ENCODE peak calls at places on chromosomes 13 and 19, in six cellular contexts. G, X, Y, N, C and R are unnamed samples.

GRCh38 chr13:98262307-98262706 is 85.2 kb upstream of the RNF113B start:
- DNase-seq in G (no peak), X (no peak), Y (no peak), N (no peak), C (no peak), R (no peak)

GRCh38 chr13:111371720-111372119 is 51.3 kb downstream of the TEX29 start:
- DNase-seq in G (no peak), X (no peak), Y (no peak), N (no peak), C (no peak), R (no peak)

GRCh38 chr13:35630551-35631275 is 154.2 kb upstream of the MAB21L1 start:
- DNase-seq in G (no peak), X (peak), Y (peak), N (peak), C (peak), R (peak)

GRCh38 chr19:12034610-12035009 is 869 bp downstream of the ZNF433 start:
- DNase-seq in G (no peak), X (no peak), Y (no peak), N (no peak), C (no peak), R (no peak)

GRCh38 chr19:48926909-48927308 is 6.6 kb upstream of the DHDH start:
- DNase-seq in G (no peak), X (peak), Y (no peak), N (no peak), C (peak), R (peak)

GRCh38 chr13:101327844-101328243 is 88.5 kb downstream of the NALCN start:
- DNase-seq in G (no peak), X (no peak), Y (no peak), N (no peak), C (no peak), R (no peak)

GRCh38 chr13:33119886-33120543 is 103.8 kb downstream of the KL start:
- DNase-seq in G (no peak), X (no peak), Y (no peak), N (no peak), C (no peak), R (peak)

GRCh38 chr13:42119875-42120274 is 71.4 kb downstream of the DGKH start:
- DNase-seq in G (no peak), X (no peak), Y (no peak), N (no peak), C (no peak), R (no peak)

GRCh38 chr13:33379597-33379996 is 94.0 kb upstream of the STARD13 start:
- DNase-seq in G (no peak), X (peak), Y (peak), N (peak), C (no peak), R (no peak)

GRCh38 chr13:35210234-35210633 is 266.3 kb downstream of the MAB21L1 start:
- DNase-seq in G (no peak), X (peak), Y (no peak), N (no peak), C (no peak), R (no peak)

GRCh38 chr19:11496391-11497163 is 9.1 kb downstream of the ZNF653 start:
- DNase-seq in G (peak), X (peak), Y (peak), N (peak), C (peak), R (peak)

GRCh38 chr13:73598021-73598712 is 536.0 kb downstream of the KLF12 start:
- DNase-seq in G (no peak), X (no peak), Y (no peak), N (no peak), C (no peak), R (peak)

GRCh38 chr13:60028021-60028420 is 135.7 kb downstream of the DIAPH3 start:
- DNase-seq in G (no peak), X (no peak), Y (no peak), N (no peak), C (no peak), R (no peak)

GRCh38 chr13:99312493-99312883 is 5.3 kb upstream of the GPR183 start:
- DNase-seq in G (no peak), X (no peak), Y (no peak), N (no peak), C (no peak), R (no peak)

GRCh38 chr13:52850396-52851152 is 2.1 kb upstream of the PCDH8 start:
- DNase-seq in G (peak), X (peak), Y (peak), N (peak), C (no peak), R (peak)

GRCh38 chr13:23928985-23929384 is 31.7 kb upstream of the C1QTNF9B start:
- DNase-seq in G (no peak), X (peak), Y (no peak), N (no peak), C (no peak), R (peak)

GRCh38 chr13:34357435-34358232 is 539.7 kb downstream of the RFC3 start:
- DNase-seq in G (no peak), X (peak), Y (no peak), N (no peak), C (no peak), R (peak)

GRCh38 chr19:44847144-44848035 is 1.3 kb downstream of the NECTIN2 start:
- DNase-seq in G (no peak), X (peak), Y (peak), N (peak), C (peak), R (peak)

GRCh38 chr13:23680836-23681235 is 110.6 kb downstream of the TNFRSF19 start:
- DNase-seq in G (no peak), X (no peak), Y (no peak), N (no peak), C (no peak), R (no peak)

GRCh38 chr19:38557205-38557799 is 60.5 kb downstream of the MAP4K1 start:
- DNase-seq in G (no peak), X (no peak), Y (no peak), N (no peak), C (peak), R (peak)

GRCh38 chr19:8304841-8305621 is 3.1 kb downstream of the CD320 start:
- DNase-seq in G (no peak), X (no peak), Y (peak), N (no peak), C (peak), R (no peak)

GRCh38 chr13:59444210-59444857 is 719.4 kb downstream of the DIAPH3 start:
- DNase-seq in G (no peak), X (no peak), Y (no peak), N (no peak), C (no peak), R (no peak)

GRCh38 chr19:492091-492531 is 4.2 kb upstream of the MADCAM1 start:
- DNase-seq in G (no peak), X (no peak), Y (peak), N (no peak), C (peak), R (no peak)

DNA sequence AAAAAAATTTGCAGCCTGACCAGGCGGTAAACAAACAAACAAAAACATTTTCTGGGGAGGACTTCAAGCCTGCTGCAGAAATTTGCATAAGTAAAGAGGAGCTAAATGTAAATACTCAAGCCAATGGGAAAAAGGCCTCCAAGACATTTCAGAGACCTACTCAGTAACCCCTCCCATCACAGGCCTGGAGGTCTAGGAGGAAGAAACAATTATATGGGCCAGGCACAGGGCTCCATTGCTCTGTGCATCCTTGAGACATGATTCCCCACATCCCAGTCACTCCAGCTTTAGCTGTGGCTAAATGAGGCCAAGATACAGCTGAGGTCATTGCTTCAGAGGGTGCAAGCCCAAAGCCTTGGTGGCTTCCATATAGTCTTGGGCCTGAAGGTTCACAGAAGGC is 793.4 kb downstream of the SLITRK1 start:
- DNase-seq in G (no peak), X (no peak), Y (no peak), N (no peak), C (no peak), R (no peak)
- TF ChIP-seq JUN in G (no peak), X (no peak), Y (no peak), N (no peak), C (no peak), R (no peak)

GRCh38 chr19:29544656-29545360 is 19.0 kb downstream of the VSTM2B start:
- DNase-seq in G (no peak), X (no peak), Y (no peak), N (no peak), C (no peak), R (no peak)

GRCh38 chr19:29545866-29546582 is 20.2 kb downstream of the VSTM2B start:
- DNase-seq in G (no peak), X (no peak), Y (no peak), N (no peak), C (no peak), R (no peak)

GRCh38 chr19:29547361-29547960 is 21.7 kb downstream of the VSTM2B start:
- DNase-seq in G (no peak), X (no peak), Y (no peak), N (no peak), C (no peak), R (no peak)

GRCh38 chr19:29547981-29548380 is 22.2 kb downstream of the VSTM2B start:
- DNase-seq in G (no peak), X (no peak), Y (no peak), N (no peak), C (no peak), R (no peak)

GRCh38 chr19:29546583-29547190 is 20.9 kb downstream of the VSTM2B start:
- DNase-seq in G (no peak), X (no peak), Y (no peak), N (peak), C (no peak), R (no peak)
- TF ChIP-seq JUN in G (no peak), X (no peak), Y (no peak), N (no peak), C (no peak), R (no peak)

GRCh38 chr19:40716031-40716654 is 543 bp downstream of the COQ8B start:
- DNase-seq in G (no peak), X (peak), Y (no peak), N (no peak), C (peak), R (peak)
- TF ChIP-seq JUN in G (no peak), X (peak), Y (no peak), N (no peak), C (no peak), R (no peak)

GRCh38 chr13:48333976-48334375 is 30.4 kb downstream of the RB1 start:
- DNase-seq in G (no peak), X (peak), Y (no peak), N (no peak), C (no peak), R (no peak)

DNA sequence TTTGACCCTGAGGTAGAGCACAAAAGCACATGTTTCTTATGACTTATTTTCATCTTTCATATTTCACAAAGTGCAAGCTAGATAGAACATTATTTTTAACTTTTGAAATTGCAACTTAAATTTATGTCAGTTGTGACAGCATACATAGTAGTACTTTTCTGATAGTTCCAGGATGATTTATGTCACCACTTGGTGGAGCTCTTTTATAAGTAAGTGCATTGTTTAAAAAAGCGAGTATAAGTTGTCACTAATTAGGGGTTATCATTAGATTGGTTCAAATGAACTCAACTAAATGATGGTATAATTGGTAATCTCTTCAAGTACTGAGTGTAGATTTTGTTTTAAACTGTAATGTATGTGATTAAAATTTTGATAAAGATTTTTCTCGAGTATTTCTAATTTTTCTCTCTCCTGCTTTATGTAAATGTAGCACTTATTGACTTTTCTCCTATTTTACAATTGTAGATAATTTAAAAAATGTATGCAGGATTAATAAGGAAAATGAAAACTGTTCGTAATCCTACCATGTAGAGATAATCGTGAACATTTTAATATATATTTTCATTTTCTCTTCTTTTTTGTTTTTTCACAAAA is 31.1 kb downstream of the RB1 start:
- DNase-seq in G (no peak), X (peak), Y (no peak), N (peak), C (no peak), R (peak)
- TF ChIP-seq JUN in G (no peak), X (no peak), Y (no peak), N (no peak), C (no peak), R (no peak)

DNA sequence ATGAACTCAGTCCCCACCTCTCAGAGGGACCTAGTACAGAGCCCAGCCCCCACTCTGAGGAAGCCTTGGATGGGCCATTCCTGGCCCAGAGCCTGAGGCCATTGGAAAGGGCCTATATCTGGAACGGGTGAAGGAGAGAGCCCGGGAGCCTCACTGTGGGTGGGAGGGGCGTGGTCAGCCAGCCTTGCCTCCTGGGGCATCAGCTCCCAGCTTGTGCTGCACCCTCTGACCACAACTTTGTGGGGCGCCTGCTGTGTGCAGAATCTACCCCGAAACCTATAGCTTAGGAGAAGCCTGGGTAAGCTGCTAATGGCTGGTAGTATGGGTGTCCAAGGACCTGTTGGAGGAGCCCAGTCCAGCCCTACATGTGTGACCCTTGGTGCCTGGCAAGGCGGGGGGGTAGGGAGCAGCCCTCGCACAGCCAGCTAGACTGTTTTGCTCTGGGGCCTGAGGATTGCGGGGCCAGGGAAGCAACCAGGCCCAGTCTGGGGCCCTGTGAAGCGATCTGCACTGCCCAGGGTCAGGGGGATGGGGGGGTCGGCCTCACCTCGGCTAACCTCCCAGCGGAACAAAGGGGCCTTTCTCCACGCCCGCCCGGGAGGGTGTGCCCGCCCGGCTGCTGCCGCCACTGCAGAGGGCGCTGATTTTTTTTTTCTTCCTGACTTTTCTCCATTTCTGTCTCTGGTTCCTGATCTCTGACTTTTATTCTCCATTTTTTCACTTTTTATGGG is 42.3 kb downstream of the LYL1 start:
- DNase-seq in G (no peak), X (no peak), Y (no peak), N (peak), C (peak), R (no peak)
- TF ChIP-seq JUN in G (no peak), X (no peak), Y (no peak), N (peak), C (no peak), R (no peak)

GRCh38 chr19:3055741-3056453 is 6.4 kb downstream of the TLE5 start:
- DNase-seq in G (no peak), X (no peak), Y (peak), N (no peak), C (peak), R (peak)
- TF ChIP-seq JUN in G (no peak), X (no peak), Y (no peak), N (no peak), C (no peak), R (no peak)

GRCh38 chr19:6514926-6515325 is 12.8 kb upstream of the TUBB4A start:
- DNase-seq in G (no peak), X (no peak), Y (no peak), N (no peak), C (no peak), R (no peak)

GRCh38 chr19:6510618-6511017 is 8.5 kb upstream of the TUBB4A start:
- DNase-seq in G (no peak), X (no peak), Y (no peak), N (no peak), C (no peak), R (no peak)

GRCh38 chr19:6516659-6517291 is 14.1 kb upstream of the TNFSF9 start:
- DNase-seq in G (no peak), X (peak), Y (peak), N (peak), C (peak), R (peak)

GRCh38 chr19:6519289-6519688 is 11.5 kb upstream of the TNFSF9 start:
- DNase-seq in G (no peak), X (peak), Y (no peak), N (no peak), C (no peak), R (peak)

DNA sequence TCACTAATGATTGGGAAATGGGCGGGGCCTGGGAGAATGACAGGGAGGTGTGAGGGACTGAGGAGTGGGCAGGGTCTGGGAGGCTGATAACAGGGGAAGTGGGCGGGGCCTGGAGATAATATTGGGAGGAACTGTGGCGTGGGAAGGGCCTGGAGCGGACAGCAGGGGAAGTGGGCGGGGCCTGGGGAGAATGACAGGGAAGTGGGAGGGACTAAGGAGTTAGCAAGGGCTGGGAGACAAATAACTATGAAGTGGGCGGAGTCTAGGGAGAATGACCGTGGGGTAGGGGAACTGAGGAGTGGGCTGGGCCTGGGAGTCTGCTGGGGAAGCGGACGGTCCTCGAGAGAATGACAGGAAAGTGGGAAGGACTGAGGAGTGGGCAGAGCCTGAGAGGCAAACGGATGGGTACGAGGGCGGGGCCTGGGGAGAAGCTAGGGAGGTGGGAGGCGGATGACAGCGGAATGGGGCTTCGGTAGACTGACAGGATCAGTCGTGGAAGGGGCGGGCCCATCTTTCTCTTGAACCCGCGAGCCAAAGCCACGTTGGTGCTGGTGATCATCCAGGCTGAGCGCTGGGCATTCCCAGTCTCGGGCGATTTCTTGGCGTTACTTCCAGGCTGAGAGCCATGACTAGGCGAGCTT is 14.0 kb upstream of the TUBB4A start:
- DNase-seq in G (peak), X (peak), Y (peak), N (peak), C (peak), R (peak)
- TF ChIP-seq JUN in G (no peak), X (no peak), Y (no peak), N (no peak), C (no peak), R (no peak)